ENCODE peak calls at places on chromosomes 16 and 17, in nine cellular contexts. H is renal cortical epithelial cell; K is neuronal stem cell; P is skeletal muscle cell; Y is suprapubic skin; F is GM23248; N is NCI-H187 treated with DMSO at 0.1 percent for 48 hours; D is activated CD8-positive, alpha-beta memory T cell treated with anti-CD3 and anti-CD28 coated beads for 48 hours; I is T-helper 2 cell. J is an unnamed sample.

GRCh38 chr17:72396121-72396520 is 275.3 kb downstream of the SOX9 start:
- DNase-seq in I (no peak), N (no peak), H (no peak), D (no peak), P (no peak), F (no peak), K (no peak), Y (no peak), J (no peak)

GRCh38 chr17:4900231-4901107 is 1.1 kb downstream of the C17orf107 start:
- DNase-seq in H (no peak), N (no peak), P (no peak), D (no peak), F (no peak), Y (peak), I (peak), K (no peak), J (no peak)

GRCh38 chr17:59848778-59849177 is 44.0 kb downstream of the TUBD1 start:
- DNase-seq in F (peak), N (no peak), D (no peak), Y (peak), P (peak), K (no peak), H (peak), I (peak), J (no peak)

GRCh38 chr16:31085371-31085770 is 3.4 kb downstream of the PRSS53 start:
- DNase-seq in P (no peak), D (no peak), K (no peak), Y (no peak), H (no peak), N (no peak), I (no peak), F (no peak), J (no peak)

GRCh38 chr17:77610980-77611641 is 347.4 kb upstream of the TNRC6C start:
- DNase-seq in F (peak), P (no peak), N (no peak), I (no peak), K (no peak), D (no peak), H (no peak), Y (no peak), J (no peak)

GRCh38 chr17:51298508-51299371 is 38.4 kb downstream of the UTP18 start:
- DNase-seq in P (peak), N (no peak), I (peak), F (peak), Y (no peak), H (peak), K (peak), D (no peak), J (peak)

GRCh38 chr17:200604-200985 is 19.1 kb upstream of the DOC2B start:
- DNase-seq in N (no peak), Y (no peak), I (no peak), P (no peak), D (no peak), H (no peak), F (no peak), K (no peak), J (no peak)

GRCh38 chr17:17196776-17197175 is 9.4 kb downstream of the PLD6 start:
- DNase-seq in Y (no peak), K (no peak), I (no peak), N (no peak), F (peak), P (no peak), D (no peak), H (no peak), J (no peak)

GRCh38 chr17:72683506-72684404 is 408.7 kb downstream of the SLC39A11 start:
- DNase-seq in P (peak), I (no peak), K (no peak), D (no peak), F (peak), Y (no peak), N (peak), H (peak), J (no peak)

GRCh38 chr17:43326490-43327275 is 72.1 kb upstream of the ARL4D start:
- DNase-seq in P (no peak), I (no peak), Y (no peak), H (no peak), N (no peak), K (no peak), D (no peak), F (peak), J (no peak)

GRCh38 chr16:50523710-50524109 is 24.5 kb upstream of the NKD1 start:
- DNase-seq in H (no peak), P (no peak), D (no peak), K (no peak), F (no peak), I (no peak), Y (no peak), N (no peak), J (no peak)

GRCh38 chr16:86046026-86046713 is 147.2 kb downstream of the IRF8 start:
- DNase-seq in N (no peak), P (no peak), I (no peak), F (no peak), K (no peak), Y (peak), D (no peak), H (no peak), J (no peak)

GRCh38 chr16:50671644-50672260 is 9.4 kb downstream of the SNX20 start:
- DNase-seq in I (peak), P (no peak), Y (no peak), K (no peak), F (no peak), H (peak), N (no peak), D (peak), J (no peak)

GRCh38 chr17:1617620-1618174 is 10.9 kb downstream of the SLC43A2 start:
- DNase-seq in F (peak), P (peak), K (no peak), I (no peak), Y (no peak), D (no peak), H (peak), N (no peak), J (no peak)

GRCh38 chr16:30005341-30006094 is 5.3 kb downstream of the DOC2A start:
- DNase-seq in I (peak), D (no peak), F (peak), H (peak), Y (no peak), N (no peak), K (no peak), P (no peak), J (peak)

GRCh38 chr17:81486174-81486810 is 26.3 kb downstream of the ACTG1 start:
- DNase-seq in K (no peak), I (no peak), D (no peak), H (no peak), N (no peak), Y (no peak), P (no peak), F (no peak), J (no peak)

GRCh38 chr16:78288915-78289314 is 189.5 kb downstream of the WWOX start:
- DNase-seq in Y (no peak), D (no peak), I (no peak), F (no peak), K (no peak), N (no peak), P (no peak), H (peak), J (no peak)

GRCh38 chr17:2796164-2797140 is at the start of gene RAP1GAP2:
- DNase-seq in D (no peak), Y (peak), P (no peak), F (no peak), H (no peak), K (no peak), I (peak), N (no peak), J (no peak)

GRCh38 chr17:48671697-48672171 is 45.6 kb upstream of the HOXB9 start:
- DNase-seq in D (peak), P (peak), F (peak), I (peak), K (peak), H (peak), N (no peak), Y (peak), J (peak)

GRCh38 chr16:11806721-11807120 is 9.7 kb upstream of the ZC3H7A start:
- DNase-seq in Y (no peak), H (no peak), F (peak), P (no peak), D (no peak), I (no peak), N (no peak), K (no peak), J (no peak)

GRCh38 chr17:77208217-77208808 is 67.5 kb downstream of the SEC14L1 start:
- DNase-seq in F (peak), I (no peak), D (no peak), Y (no peak), K (no peak), N (no peak), P (peak), H (peak), J (no peak)

GRCh38 chr16:84234656-84235285 is 5.0 kb downstream of the KCNG4 start:
- DNase-seq in F (no peak), N (no peak), I (no peak), D (no peak), K (no peak), Y (no peak), H (no peak), P (no peak), J (no peak)

GRCh38 chr16:67651847-67652246 is 6.9 kb downstream of the CARMIL2 start:
- DNase-seq in I (no peak), K (no peak), N (no peak), Y (no peak), H (no peak), F (no peak), D (no peak), P (no peak), J (no peak)

GRCh38 chr17:45248132-45248936 is 13.6 kb downstream of the SPATA32 start:
- DNase-seq in K (peak), Y (no peak), I (peak), H (no peak), D (peak), P (no peak), N (no peak), F (no peak), J (peak)

GRCh38 chr16:79328327-79329162 is 272.0 kb downstream of the MAF start:
- DNase-seq in Y (no peak), H (no peak), P (no peak), K (no peak), F (peak), D (no peak), I (no peak), N (no peak), J (no peak)

GRCh38 chr16:2267913-2268666 is at the start of gene RNPS1:
- DNase-seq in P (peak), N (peak), I (peak), F (peak), D (peak), K (peak), Y (peak), H (peak), J (peak)

GRCh38 chr17:35896011-35896587 is 15.9 kb upstream of the CCL5 start:
- DNase-seq in P (no peak), F (no peak), D (no peak), H (no peak), K (no peak), I (peak), Y (no peak), N (no peak), J (peak)

GRCh38 chr17:62705781-62706597 is 78.5 kb downstream of the MRC2 start:
- DNase-seq in Y (no peak), P (no peak), F (no peak), I (no peak), K (no peak), H (peak), D (no peak), N (no peak), J (no peak)

GRCh38 chr16:87551487-87551886 is 50.8 kb upstream of the JPH3 start:
- DNase-seq in K (no peak), Y (no peak), F (no peak), I (no peak), P (no peak), D (no peak), N (no peak), H (no peak), J (no peak)

GRCh38 chr17:78597923-78598545 is 20.8 kb upstream of the DNAH17 start:
- DNase-seq in H (peak), N (no peak), I (no peak), Y (no peak), K (no peak), P (peak), F (peak), D (no peak), J (no peak)

GRCh38 chr16:67163164-67163902 is 1.2 kb upstream of the HSF4 start:
- DNase-seq in P (no peak), N (no peak), I (peak), F (no peak), D (no peak), H (no peak), Y (no peak), K (no peak), J (no peak)

GRCh38 chr17:81821603-81822311 is 11.3 kb downstream of the MCRIP1 start:
- DNase-seq in H (peak), I (no peak), N (no peak), D (no peak), P (no peak), K (no peak), F (peak), Y (peak), J (no peak)

GRCh38 chr16:84832488-84833141 is 12.8 kb downstream of the CRISPLD2 start:
- DNase-seq in H (peak), Y (peak), F (peak), N (no peak), D (no peak), P (peak), K (no peak), I (no peak), J (no peak)

GRCh38 chr16:81457326-81458133 is 12.9 kb downstream of the CMIP start:
- DNase-seq in N (no peak), I (no peak), H (peak), D (no peak), K (no peak), P (peak), Y (no peak), F (peak), J (no peak)

GRCh38 chr17:8007836-8008235 is 5.4 kb downstream of the GUCY2D start:
- DNase-seq in N (no peak), D (no peak), I (no peak), F (no peak), K (no peak), H (no peak), P (no peak), Y (peak), J (no peak)

GRCh38 chr17:39927101-39927927 is at the start of the genes LRRC3C and ORMDL3:
- DNase-seq in N (peak), Y (peak), F (peak), D (peak), P (peak), I (peak), K (peak), H (peak), J (peak)

J was measured in GM10248.